ENCODE peak calls at places on chromosome 13, in four cellular contexts. K is GOT3, D is NCI-H1417, S is endothelial cell. A is an unnamed sample.

GRCh38 chr13:27534976-27535370 is 84.6 kb upstream of the MTIF3 start:
- DNase-seq in K (no peak), D (no peak), S (no peak), A (no peak)

GRCh38 chr13:73142091-73142490 is 83.3 kb downstream of the KLF5 start:
- DNase-seq in K (no peak), D (no peak), S (no peak), A (peak)

GRCh38 chr13:64087624-64088023 is 2672.0 kb upstream of the PCDH20 start:
- DNase-seq in K (no peak), D (no peak), S (no peak), A (no peak)

GRCh38 chr13:93942016-93942415 is 537.5 kb downstream of the DCT start:
- DNase-seq in K (no peak), D (no peak), S (no peak), A (no peak)

GRCh38 chr13:57630661-57631606 is 610 bp upstream of the PCDH17 start:
- DNase-seq in K (no peak), D (peak), S (no peak), A (peak)

GRCh38 chr13:110447801-110448200 is 113.7 kb downstream of the RAB20 start:
- DNase-seq in K (no peak), D (no peak), S (no peak), A (no peak)

GRCh38 chr13:111145071-111145470 is 30.0 kb downstream of the ARHGEF7 start:
- DNase-seq in K (no peak), D (no peak), S (no peak), A (no peak)

GRCh38 chr13:76969488-76970365 is 21.4 kb downstream of the ACOD1 start:
- DNase-seq in K (no peak), D (no peak), S (no peak), A (no peak)

GRCh38 chr13:95254341-95254740 is 46.9 kb downstream of the ABCC4 start:
- DNase-seq in K (no peak), D (no peak), S (no peak), A (no peak)

GRCh38 chr13:48749699-48750473 is 96.2 kb downstream of the CYSLTR2 start:
- DNase-seq in K (peak), D (peak), S (peak), A (peak)

GRCh38 chr13:113465241-113465640 is 12.0 kb upstream of the ADPRHL1 start:
- DNase-seq in K (no peak), D (no peak), S (no peak), A (no peak)

GRCh38 chr13:25973576-25973975 is 78.2 kb downstream of the SHISA2 start:
- DNase-seq in K (no peak), D (no peak), S (no peak), A (no peak)

GRCh38 chr13:99055286-99056073 is 77.6 kb upstream of the DOCK9 start:
- DNase-seq in K (no peak), D (no peak), S (peak), A (no peak)

GRCh38 chr13:112901951-112902651 is 66.9 kb upstream of the MCF2L start:
- DNase-seq in K (no peak), D (no peak), S (no peak), A (no peak)

A was measured in NCI-H146.